ENCODE peak calls at places on chromosome 19, in eight cellular contexts. Z is HCT116, O is GM23338, Q is PC-3, R is hepatocyte, P is MM.1S, G is OCI-LY7, U is SK-N-SH. B is an unnamed sample. For H3K9me2, the result is how much of the 10 kb centered on the place peaks cover.

GRCh38 chr19:33960566-33960965 is 163.9 kb downstream of the KCTD15 start:
- DNase-seq in Z (no peak), O (no peak), Q (no peak), R (no peak), P (no peak), G (no peak), U (no peak), B (no peak)

GRCh38 chr19:35518313-35518712 is 4.9 kb upstream of the DMKN start:
- DNase-seq in Z (peak), O (no peak), Q (peak), R (peak), P (no peak), G (no peak), U (no peak), B (peak)

GRCh38 chr19:34808566-34808965 is 35.6 kb upstream of the ZNF599 start:
- DNase-seq in Z (no peak), O (no peak), Q (peak), R (no peak), P (no peak), G (no peak), U (no peak), B (no peak)

GRCh38 chr19:16896098-16896912 is 7.5 kb downstream of the F2RL3 start:
- DNase-seq in Z (no peak), O (peak), Q (no peak), R (peak), P (no peak), G (no peak), U (no peak), B (no peak)

GRCh38 chr19:35755550-35756371 is 1.1 kb downstream of the HSPB6 start:
- DNase-seq in Z (no peak), O (peak), Q (no peak), R (peak), P (no peak), G (no peak), U (no peak), B (no peak)

GRCh38 chr19:15469513-15470297 is 5.4 kb upstream of the RASAL3 start:
- DNase-seq in Z (no peak), O (peak), Q (no peak), R (no peak), P (no peak), G (no peak), U (peak), B (no peak)

GRCh38 chr19:16037424-16038195 is 38.7 kb upstream of the TPM4 start:
- DNase-seq in Z (no peak), O (no peak), Q (no peak), R (no peak), P (no peak), G (no peak), U (peak), B (no peak)

GRCh38 chr19:32407004-32407992 is 1.7 kb downstream of the DPY19L3 start:
- DNase-seq in Z (no peak), O (no peak), Q (peak), R (no peak), P (no peak), G (no peak), U (peak), B (no peak)

GRCh38 chr19:17555480-17555928 is at the start of gene COLGALT1:
- DNase-seq in Z (peak), O (peak), Q (peak), R (peak), P (peak), G (peak), U (peak), B (peak)

GRCh38 chr19:1255186-1256161 is 7.1 kb downstream of the MIDN start:
- DNase-seq in Z (no peak), O (no peak), Q (no peak), R (no peak), P (no peak), G (no peak), U (no peak), B (no peak)

GRCh38 chr19:55333870-55334269 is 5.8 kb upstream of the KMT5C start:
- DNase-seq in Z (no peak), O (no peak), Q (no peak), R (peak), P (no peak), G (no peak), U (no peak), B (no peak)

GRCh38 chr19:35224681-35225604 is 3.6 kb downstream of the FAM187B start:
- DNase-seq in Z (no peak), O (peak), Q (no peak), R (no peak), P (no peak), G (peak), U (no peak), B (no peak)

GRCh38 chr19:13842294-13843103 is 34.4 kb upstream of the NANOS3 start:
- DNase-seq in Z (no peak), O (no peak), Q (peak), R (peak), P (peak), G (peak), U (peak), B (peak)

GRCh38 chr19:7870571-7871279 is 3.5 kb downstream of the PRR36 start:
- DNase-seq in Z (peak), O (peak), Q (peak), R (peak), P (peak), G (peak), U (peak), B (peak)

GRCh38 chr19:47569331-47569730 is 3.6 kb downstream of the ZNF541 start:
- DNase-seq in Z (no peak), O (no peak), Q (no peak), R (no peak), P (no peak), G (no peak), U (no peak), B (no peak)

GRCh38 chr19:15623711-15624318 is 8.8 kb downstream of the CYP4F8 start:
- DNase-seq in Z (no peak), O (peak), Q (peak), R (no peak), P (peak), G (no peak), U (no peak), B (no peak)

GRCh38 chr19:41694831-41695635 is 7.0 kb upstream of the CEACAM7 start:
- DNase-seq in Z (no peak), O (no peak), Q (no peak), R (no peak), P (no peak), G (no peak), U (no peak), B (no peak)

GRCh38 chr19:47445527-47445926 is 26.2 kb downstream of the SLC8A2 start:
- DNase-seq in Z (no peak), O (no peak), Q (no peak), R (no peak), P (no peak), G (no peak), U (no peak), B (no peak)

GRCh38 chr19:17627161-17627560 is 61.0 kb downstream of the UNC13A start:
- DNase-seq in Z (no peak), O (no peak), Q (no peak), R (no peak), P (no peak), G (no peak), U (no peak), B (no peak)

GRCh38 chr19:14139944-14140343 is 3.6 kb upstream of the ASF1B start:
- DNase-seq in Z (no peak), O (no peak), Q (no peak), R (no peak), P (no peak), G (no peak), U (no peak), B (peak)

GRCh38 chr19:55667958-55668357 is 7.1 kb upstream of the EPN1 start:
- DNase-seq in Z (no peak), O (no peak), Q (peak), R (peak), P (no peak), G (no peak), U (no peak), B (peak)

GRCh38 chr19:5339950-5340636 is 519 bp downstream of the PTPRS start:
- DNase-seq in Z (no peak), O (peak), Q (peak), R (peak), P (no peak), G (peak), U (peak), B (no peak)

GRCh38 chr19:37309834-37310575 is 60.9 kb upstream of the ZNF527 start:
- DNase-seq in Z (no peak), O (peak), Q (no peak), R (peak), P (no peak), G (peak), U (peak), B (no peak)

GRCh38 chr19:55116232-55117062 is 990 bp downstream of the PPP1R12C start:
- DNase-seq in Z (no peak), O (peak), Q (peak), R (peak), P (peak), G (peak), U (peak), B (no peak)

GRCh38 chr19:7862413-7862951 is 11.7 kb downstream of the PRR36 start:
- DNase-seq in Z (peak), O (peak), Q (no peak), R (peak), P (peak), G (peak), U (peak), B (no peak)

GRCh38 chr19:30651066-30651465 is 278.9 kb downstream of the ZNF536 start:
- DNase-seq in Z (no peak), O (no peak), Q (no peak), R (no peak), P (no peak), G (no peak), U (no peak), B (no peak)

GRCh38 chr19:5480427-5480836 is 25.2 kb downstream of the ZNRF4 start:
- DNase-seq in Z (peak), O (peak), Q (peak), R (no peak), P (no peak), G (peak), U (peak), B (no peak)

GRCh38 chr19:12841094-12841493 is 2.8 kb downstream of the MAST1 start:
- DNase-seq in Z (no peak), O (peak), Q (no peak), R (peak), P (no peak), G (no peak), U (peak), B (peak)

GRCh38 chr19:2375341-2376121 is 15.5 kb downstream of the TMPRSS9 start:
- DNase-seq in Z (no peak), O (no peak), Q (no peak), R (no peak), P (no peak), G (peak), U (no peak), B (no peak)

GRCh38 chr19:2372076-2372612 is 12.1 kb downstream of the TMPRSS9 start:
- DNase-seq in Z (no peak), O (no peak), Q (no peak), R (no peak), P (no peak), G (no peak), U (no peak), B (no peak)

GRCh38 chr19:2376784-2377519 is 16.9 kb downstream of the TMPRSS9 start:
- DNase-seq in Z (no peak), O (no peak), Q (no peak), R (no peak), P (no peak), G (no peak), U (no peak), B (no peak)

GRCh38 chr19:2371656-2372055 is 11.6 kb downstream of the TMPRSS9 start:
- DNase-seq in Z (no peak), O (no peak), Q (peak), R (no peak), P (no peak), G (no peak), U (no peak), B (no peak)

DNA sequence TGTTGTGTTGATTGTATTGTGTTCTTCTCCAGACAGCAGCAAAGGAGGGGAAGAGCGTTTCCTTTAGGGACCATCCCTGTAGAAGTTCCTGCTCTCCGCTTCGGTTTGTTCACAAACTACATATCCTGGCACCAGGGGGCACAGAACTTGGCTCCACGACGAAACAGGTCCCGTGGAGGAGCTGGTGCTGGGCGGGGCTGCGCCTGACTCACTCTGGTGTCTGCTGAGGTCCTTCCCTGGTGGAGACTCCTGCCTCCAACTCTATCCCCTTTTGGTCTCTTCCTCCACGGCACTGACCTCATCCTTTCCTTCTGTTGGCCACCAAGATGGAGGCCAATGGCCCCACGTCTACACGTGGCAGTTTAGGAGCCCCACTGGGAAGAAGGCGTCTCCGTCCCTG is 14.7 kb downstream of the TMPRSS9 start:
- DNase-seq in Z (no peak), O (no peak), Q (no peak), R (no peak), P (no peak), G (no peak), U (no peak), B (no peak)
- H3K9me2 ChIP-seq in Z (under half), O (under half), Q (under half), R (under half), P (under half), G (under half), U (under half), B (under half)

GRCh38 chr19:49892716-49893115 is 4.0 kb downstream of the IL4I1 start:
- DNase-seq in Z (no peak), O (no peak), Q (no peak), R (no peak), P (no peak), G (no peak), U (no peak), B (no peak)

GRCh38 chr19:49889038-49889686 is 7.5 kb downstream of the IL4I1 start:
- DNase-seq in Z (no peak), O (no peak), Q (no peak), R (no peak), P (no peak), G (no peak), U (no peak), B (no peak)

GRCh38 chr19:49889687-49890348 is 6.9 kb downstream of the IL4I1 start:
- DNase-seq in Z (peak), O (peak), Q (no peak), R (peak), P (peak), G (peak), U (peak), B (peak)

GRCh38 chr19:49891393-49891792 is 5.3 kb downstream of the IL4I1 start:
- DNase-seq in Z (no peak), O (no peak), Q (no peak), R (no peak), P (no peak), G (no peak), U (no peak), B (no peak)

DNA sequence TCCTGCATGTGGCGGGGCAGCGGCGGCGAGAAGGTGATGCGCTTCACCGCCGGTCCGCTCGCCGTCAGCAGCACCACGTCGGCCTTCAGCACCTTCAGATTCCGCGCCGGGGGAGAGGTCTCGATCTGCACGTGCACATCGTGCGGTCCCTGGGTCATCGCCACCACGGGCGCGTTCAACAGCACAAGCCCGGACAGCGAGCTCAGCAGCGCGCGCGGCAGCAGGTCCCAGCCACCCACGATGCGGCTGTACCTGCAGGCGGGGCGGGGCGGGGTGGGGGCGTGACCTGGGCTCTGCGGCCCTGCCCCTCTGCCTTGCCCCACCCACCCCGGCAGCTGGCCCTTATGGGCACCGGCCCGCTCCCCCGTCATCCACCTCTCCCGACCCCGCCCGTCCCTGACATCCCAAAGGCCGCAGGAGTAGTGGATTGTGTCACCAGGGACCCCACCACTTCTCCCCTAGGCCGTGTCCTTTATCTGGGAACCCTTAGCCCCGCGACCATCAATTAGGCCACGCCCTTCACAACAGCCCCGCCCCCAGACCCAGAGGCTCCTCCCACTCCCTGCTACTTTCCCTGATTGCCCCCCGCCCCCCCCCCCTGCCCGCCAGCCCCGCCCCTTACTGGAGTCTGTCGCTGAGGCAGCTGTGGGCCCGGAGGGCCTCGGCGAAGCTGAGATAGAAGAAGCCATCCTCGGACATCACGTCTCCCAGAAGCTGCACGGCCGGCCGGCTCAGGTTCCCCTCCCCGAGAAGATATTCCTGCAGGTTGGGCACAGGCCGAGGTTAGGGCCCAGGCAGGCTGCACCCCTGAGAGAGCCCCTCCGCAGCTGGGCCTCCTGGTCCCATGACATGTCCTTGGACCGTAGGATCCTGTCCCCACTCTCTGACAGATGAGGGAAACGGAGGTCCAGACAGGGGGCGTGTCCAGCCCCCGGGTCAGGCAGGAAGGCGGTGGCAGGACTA is 6.1 kb downstream of the IL4I1 start:
- DNase-seq in Z (no peak), O (peak), Q (no peak), R (peak), P (peak), G (peak), U (peak), B (peak)
- TF ChIP-seq CTCF in Z (peak), O (no peak), Q (no peak), R (no peak), P (no peak), G (peak), U (no peak), B (peak)

GRCh38 chr19:11034449-11035213 is 54.6 kb upstream of the LDLR start:
- DNase-seq in Z (no peak), O (no peak), Q (no peak), R (no peak), P (no peak), G (no peak), U (no peak), B (no peak)

GRCh38 chr19:11033763-11034162 is 55.5 kb upstream of the LDLR start:
- DNase-seq in Z (no peak), O (no peak), Q (no peak), R (no peak), P (no peak), G (no peak), U (no peak), B (no peak)

GRCh38 chr19:11033251-11033650 is 56.0 kb upstream of the LDLR start:
- DNase-seq in Z (no peak), O (no peak), Q (no peak), R (no peak), P (no peak), G (no peak), U (no peak), B (no peak)

GRCh38 chr19:11038511-11038910 is 50.8 kb upstream of the LDLR start:
- DNase-seq in Z (no peak), O (no peak), Q (no peak), R (no peak), P (no peak), G (no peak), U (no peak), B (no peak)

DNA sequence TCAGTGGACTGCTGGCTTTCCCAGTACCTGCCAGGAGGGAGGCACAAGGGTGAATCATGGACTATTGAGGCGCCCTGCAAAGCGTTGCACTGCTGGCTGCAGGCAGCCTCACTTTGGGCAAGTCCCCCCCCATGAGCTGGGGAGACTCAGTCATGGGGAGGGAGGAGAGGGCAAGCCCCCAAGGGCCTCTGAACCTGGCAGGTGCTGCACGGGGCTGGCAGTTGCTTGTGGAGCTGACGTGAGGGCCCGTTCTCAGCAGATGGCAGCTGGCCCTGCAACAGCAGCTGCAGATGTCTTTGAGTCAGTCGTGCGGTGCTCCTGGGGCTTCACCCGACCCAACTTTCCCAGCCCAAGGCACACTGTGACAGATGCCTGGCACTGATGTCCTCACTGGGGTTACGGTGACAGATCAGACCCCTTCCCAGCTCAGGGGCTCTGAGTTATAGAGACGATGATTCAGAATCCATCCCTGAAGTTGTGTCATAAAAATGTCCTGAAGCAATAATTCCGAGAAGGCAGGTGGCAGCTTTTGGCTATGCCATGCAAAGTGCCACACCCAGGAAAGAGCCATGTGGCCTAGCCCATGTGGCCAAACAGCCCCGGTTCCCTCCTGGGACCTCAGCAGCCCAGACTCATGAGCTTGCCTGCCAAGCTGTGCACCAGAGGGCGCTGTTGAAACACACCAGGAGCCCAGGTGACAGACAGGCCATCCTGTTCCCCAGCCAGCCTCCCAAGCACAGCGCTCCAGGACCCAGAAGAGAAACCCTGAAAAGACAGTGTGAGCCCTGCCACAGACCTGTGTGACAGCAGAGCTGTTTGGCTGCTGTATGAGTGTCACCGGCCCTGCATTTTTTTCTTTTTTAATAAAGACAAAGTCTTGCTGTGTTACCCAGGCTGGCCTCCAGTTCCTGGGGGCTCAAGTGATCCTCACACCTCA is 53.6 kb upstream of the LDLR start:
- DNase-seq in Z (peak), O (peak), Q (peak), R (peak), P (peak), G (peak), U (peak), B (peak)
- H3K4me2 ChIP-seq in Z (no peak), O (no peak), Q (no peak), R (no peak), P (no peak), G (peak), U (no peak), B (no peak)

DNA sequence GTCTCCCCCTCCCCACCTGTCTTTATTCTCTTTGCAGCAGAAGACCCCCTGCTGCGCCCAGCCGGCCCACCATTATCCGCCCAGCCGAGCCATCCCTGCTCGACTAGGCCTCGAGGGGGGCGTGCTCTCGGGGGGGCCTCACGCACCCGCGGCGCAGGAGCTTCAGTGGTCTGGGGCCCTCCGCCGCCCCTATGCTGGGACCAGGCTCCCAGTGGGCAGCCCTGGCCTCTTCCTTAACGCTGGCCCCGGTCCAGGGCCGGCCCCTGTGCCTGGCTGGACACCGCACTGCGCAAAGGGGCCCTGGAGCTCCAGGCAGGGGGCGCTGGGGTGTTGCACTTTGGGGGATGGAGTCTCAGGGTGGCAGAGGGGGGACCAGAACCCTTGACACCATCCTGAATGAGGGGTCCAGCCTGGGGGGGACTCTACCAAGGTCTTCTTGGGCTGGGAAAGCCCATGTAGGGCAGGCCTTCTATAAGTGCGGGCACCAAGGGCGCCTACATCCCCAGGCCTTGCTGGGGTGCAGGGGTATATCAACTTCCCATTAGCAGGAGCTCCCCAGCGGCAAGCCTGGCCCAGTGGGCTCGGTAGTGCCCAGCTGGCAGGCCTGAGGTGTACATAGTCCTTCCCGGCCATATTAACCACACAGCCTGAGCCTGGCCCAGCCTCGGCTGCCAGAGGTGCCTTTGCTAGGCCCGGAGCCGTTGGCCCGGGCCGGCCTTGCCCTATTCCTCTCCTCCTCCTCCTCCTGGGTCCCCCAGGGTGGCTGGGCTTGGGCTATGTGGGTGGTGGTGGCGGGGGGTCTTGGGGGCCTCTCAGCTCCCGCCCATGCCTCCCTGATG is 4.9 kb downstream of the TMED1 start:
- DNase-seq in Z (no peak), O (no peak), Q (no peak), R (no peak), P (no peak), G (no peak), U (peak), B (no peak)
- H3K9me2 ChIP-seq in Z (under half), O (under half), Q (under half), R (under half), P (under half), G (under half), U (under half), B (under half)

B was measured in PC-9.